ENCODE peak calls at places on chromosome 20, in ten cellular contexts. F is occipital lobe; Q is NCI-H345; I is AG04450; D is AG08395; L is GM23338; P is fibroblast of pulmonary artery; A is T1000; C is activated CD4-positive, alpha-beta T cell treated with anti-CD3 and anti-CD28 coated beads, Interleukin-2, amount 50 U/mL, for 1 hour; G is ACHN. J is an unnamed sample.

GRCh38 chr20:57707849-57708693 is 1.7 kb downstream of the PMEPA1 start:
- DNase-seq in I (no peak), C (no peak), F (no peak), A (no peak), Q (no peak), G (no peak), P (no peak), L (no peak), D (no peak), J (no peak)

GRCh38 chr20:31638317-31638716 is 605 bp downstream of the COX4I2 start:
- DNase-seq in F (no peak), D (no peak), G (no peak), L (no peak), P (no peak), C (no peak), Q (no peak), A (no peak), I (no peak), J (no peak)

GRCh38 chr20:11041396-11041795 is 367.6 kb upstream of the JAG1 start:
- DNase-seq in Q (no peak), C (no peak), I (no peak), D (no peak), F (no peak), P (peak; percentile 26), G (no peak), L (no peak), A (no peak), J (no peak)

GRCh38 chr20:60497298-60497697 is 539.1 kb downstream of the CDH26 start:
- DNase-seq in A (no peak), C (no peak), F (no peak), I (no peak), G (no peak), D (no peak), L (no peak), Q (no peak), P (no peak), J (no peak)

GRCh38 chr20:19211252-19211651 is 1.2 kb upstream of the SLC24A3 start:
- DNase-seq in L (no peak), D (no peak), C (no peak), F (no peak), P (no peak), G (no peak), I (no peak), Q (no peak), A (no peak), J (no peak)

GRCh38 chr20:50484271-50484976 is 25.8 kb upstream of the PTPN1 start:
- DNase-seq in D (no peak), I (no peak), G (no peak), P (no peak), L (no peak), C (no peak), Q (no peak), A (no peak), F (no peak), J (no peak)

GRCh38 chr20:881051-881820 is 34.9 kb downstream of the ANGPT4 start:
- DNase-seq in C (no peak), Q (no peak), F (no peak), A (no peak), D (peak; percentile 50), L (no peak), I (no peak), G (peak; percentile 52), P (peak; percentile 69), J (no peak)

GRCh38 chr20:63043348-63044203 is 36.8 kb upstream of the BHLHE23 start:
- DNase-seq in G (no peak), Q (no peak), D (no peak), F (no peak), L (no peak), A (no peak), P (no peak), C (no peak), I (no peak), J (no peak)

GRCh38 chr20:45765980-45766379 is 25.7 kb downstream of the WFDC3 start:
- DNase-seq in L (peak; percentile 6), P (no peak), A (no peak), G (no peak), F (no peak), D (no peak), I (no peak), C (no peak), Q (no peak), J (no peak)

GRCh38 chr20:37558779-37559178 is 31.1 kb upstream of the BLCAP start:
- DNase-seq in A (no peak), Q (no peak), C (no peak), L (no peak), D (no peak), F (no peak), P (no peak), G (no peak), I (no peak), J (no peak)

GRCh38 chr20:58706975-58707681 is 14.5 kb downstream of the NPEPL1 start:
- DNase-seq in L (no peak), C (no peak), G (no peak), A (no peak), Q (no peak), I (no peak), P (no peak), D (no peak), F (no peak), J (no peak)

GRCh38 chr20:59055302-59055701 is 12.7 kb upstream of the PRELID3B start:
- DNase-seq in C (no peak), I (no peak), A (no peak), D (no peak), F (no peak), Q (no peak), G (peak; percentile 13), L (no peak), P (peak; percentile 47), J (no peak)

GRCh38 chr20:58212636-58213035 is 15.8 kb downstream of the ANKRD60 start:
- DNase-seq in F (no peak), P (no peak), C (no peak), A (no peak), L (no peak), D (no peak), G (no peak), Q (no peak), I (no peak), J (no peak)

GRCh38 chr20:36573798-36574277 is 441 bp downstream of the TGIF2 start:
- DNase-seq in D (no peak), Q (no peak), I (no peak), A (no peak), P (no peak), L (no peak), C (peak; percentile 26), G (no peak), F (no peak), J (no peak)

GRCh38 chr20:3732327-3733118 is at the start of gene HSPA12B:
- DNase-seq in C (no peak), A (no peak), F (no peak), D (no peak), L (peak; percentile 79), I (no peak), Q (no peak), G (no peak), P (no peak), J (no peak)

GRCh38 chr20:51972031-51972430 is 169.7 kb upstream of the SALL4 start:
- DNase-seq in Q (no peak), I (no peak), P (no peak), F (no peak), G (no peak), A (no peak), D (no peak), L (no peak), C (no peak), J (no peak)

GRCh38 chr20:36861875-36862801 is 13.8 kb upstream of the TLDC2 start:
- DNase-seq in G (peak; percentile 78), L (peak; percentile 67), P (peak; percentile 77), F (peak; percentile 73), C (no peak), Q (peak; percentile 85), D (peak; percentile 94), I (no peak), A (peak; percentile 81), J (peak; percentile 83)

GRCh38 chr20:46333136-46333991 is 25.1 kb upstream of the CDH22 start:
- DNase-seq in L (no peak), F (peak; percentile 6), Q (peak; percentile 43), G (no peak), A (no peak), C (no peak), D (no peak), P (no peak), I (no peak), J (no peak)

GRCh38 chr20:60105404-60105803 is 147.2 kb downstream of the CDH26 start:
- DNase-seq in C (no peak), P (no peak), Q (no peak), D (no peak), F (no peak), L (no peak), G (no peak), I (no peak), A (no peak), J (no peak)

GRCh38 chr20:11919046-11919445 is 1.4 kb downstream of the BTBD3 start:
- DNase-seq in Q (peak; percentile 93), D (no peak), I (no peak), G (no peak), P (peak; percentile 42), F (no peak), L (peak; percentile 22), A (no peak), C (no peak), J (no peak)

GRCh38 chr20:44002861-44003260 is 88.2 kb downstream of the TOX2 start:
- DNase-seq in I (no peak), D (no peak), G (no peak), L (no peak), A (no peak), P (no peak), F (no peak), C (no peak), Q (no peak), J (no peak)

GRCh38 chr20:37453288-37453687 is 67.8 kb upstream of the NNAT start:
- DNase-seq in I (no peak), A (no peak), G (no peak), F (no peak), D (no peak), C (no peak), L (no peak), Q (no peak), P (no peak), J (no peak)

GRCh38 chr20:22466447-22467171 is 117.8 kb downstream of the FOXA2 start:
- DNase-seq in Q (peak; percentile 90), A (no peak), C (no peak), F (no peak), L (no peak), I (no peak), D (no peak), P (no peak), G (no peak), J (no peak)

GRCh38 chr20:41005361-41005729 is 23.3 kb upstream of the TOP1 start:
- DNase-seq in A (peak; percentile 60), Q (peak; percentile 15), I (peak; percentile 94), G (peak; percentile 49), C (no peak), D (peak; percentile 75), L (no peak), P (peak; percentile 99), F (no peak), J (no peak)

GRCh38 chr20:4076671-4077070 is 61.3 kb upstream of the RNF24 start:
- DNase-seq in G (peak; percentile 62), D (peak; percentile 63), Q (no peak), I (no peak), A (peak; percentile 49), F (no peak), C (no peak), P (peak; percentile 93), L (no peak), J (no peak)

GRCh38 chr20:2840967-2841531 is 504 bp downstream of the VPS16 start:
- DNase-seq in P (peak; percentile 67), Q (peak; percentile 43), C (peak; percentile 16), G (peak; percentile 67), A (peak; percentile 38), L (peak; percentile 65), F (peak; percentile 60), I (peak; percentile 27), D (peak; percentile 79), J (no peak)

GRCh38 chr20:58142843-58143185 is 85.6 kb downstream of the ANKRD60 start:
- DNase-seq in P (no peak), G (no peak), L (no peak), Q (no peak), C (no peak), D (no peak), I (no peak), A (no peak), F (no peak), J (no peak)

GRCh38 chr20:60764771-60765170 is 487.3 kb upstream of the CDH4 start:
- DNase-seq in P (no peak), F (no peak), Q (no peak), I (no peak), C (no peak), L (no peak), A (no peak), G (no peak), D (no peak), J (no peak)

J was measured in caudate nucleus.